ENCODE peak calls at places on chromosomes 2 and 18, in nine cellular contexts. One of them, this sample, is unnamed.

GRCh38 chr2:182355815-182356214 is 71.0 kb downstream of the PDE1A start:
- DNase-seq in IMR-90: peak; percentile 56
- DNase-seq in fibroblast of lung: no peak
- DNase-seq in suprapubic skin: no peak
- DNase-seq in thoracic aorta: no peak
- DNase-seq in Peyer's patch: no peak
- DNase-seq in CD8-positive, alpha-beta memory T cell: no peak
- DNase-seq in stomach: no peak
- DNase-seq in tibial nerve: no peak
- DNase-seq in this sample: no peak

GRCh38 chr2:28681216-28681981 is 70.2 kb upstream of the PPP1CB start:
- DNase-seq in IMR-90: peak; percentile 81
- DNase-seq in fibroblast of lung: peak; percentile 79
- DNase-seq in suprapubic skin: no peak
- DNase-seq in thoracic aorta: no peak
- DNase-seq in Peyer's patch: no peak
- DNase-seq in CD8-positive, alpha-beta memory T cell: peak; percentile 29
- DNase-seq in stomach: no peak
- DNase-seq in tibial nerve: no peak
- DNase-seq in this sample: no peak

GRCh38 chr2:1995987-1996386 is 251.7 kb upstream of the PXDN start:
- DNase-seq in IMR-90: no peak
- DNase-seq in fibroblast of lung: peak; percentile 90
- DNase-seq in suprapubic skin: no peak
- DNase-seq in thoracic aorta: no peak
- DNase-seq in Peyer's patch: no peak
- DNase-seq in CD8-positive, alpha-beta memory T cell: no peak
- DNase-seq in stomach: no peak
- DNase-seq in tibial nerve: no peak
- DNase-seq in this sample: peak; percentile 75

GRCh38 chr2:28620801-28621171 is 124.9 kb downstream of the PLB1 start:
- DNase-seq in IMR-90: no peak
- DNase-seq in fibroblast of lung: no peak
- DNase-seq in suprapubic skin: no peak
- DNase-seq in thoracic aorta: no peak
- DNase-seq in Peyer's patch: no peak
- DNase-seq in CD8-positive, alpha-beta memory T cell: no peak
- DNase-seq in stomach: no peak
- DNase-seq in tibial nerve: no peak
- DNase-seq in this sample: no peak

GRCh38 chr2:11505652-11506610 is 27.9 kb upstream of the GREB1 start:
- DNase-seq in IMR-90: no peak
- DNase-seq in fibroblast of lung: peak; percentile 34
- DNase-seq in suprapubic skin: no peak
- DNase-seq in thoracic aorta: no peak
- DNase-seq in Peyer's patch: no peak
- DNase-seq in CD8-positive, alpha-beta memory T cell: no peak
- DNase-seq in stomach: peak; percentile 34
- DNase-seq in tibial nerve: no peak
- DNase-seq in this sample: no peak

GRCh38 chr2:172082944-172083718 is 2.2 kb upstream of the DLX1 start:
- DNase-seq in IMR-90: no peak
- DNase-seq in fibroblast of lung: no peak
- DNase-seq in suprapubic skin: peak; percentile 79
- DNase-seq in thoracic aorta: no peak
- DNase-seq in Peyer's patch: no peak
- DNase-seq in CD8-positive, alpha-beta memory T cell: no peak
- DNase-seq in stomach: no peak
- DNase-seq in tibial nerve: no peak
- DNase-seq in this sample: no peak

GRCh38 chr2:110121052-110121334 is 5.4 kb upstream of the MALL start:
- DNase-seq in IMR-90: no peak
- DNase-seq in fibroblast of lung: no peak
- DNase-seq in suprapubic skin: no peak
- DNase-seq in thoracic aorta: no peak
- DNase-seq in Peyer's patch: no peak
- DNase-seq in CD8-positive, alpha-beta memory T cell: no peak
- DNase-seq in stomach: no peak
- DNase-seq in tibial nerve: no peak
- DNase-seq in this sample: no peak

GRCh38 chr2:235940330-235940729 is 227.9 kb downstream of the GBX2 start:
- DNase-seq in IMR-90: peak; percentile 97
- DNase-seq in fibroblast of lung: peak; percentile 99
- DNase-seq in suprapubic skin: peak; percentile 80
- DNase-seq in thoracic aorta: no peak
- DNase-seq in Peyer's patch: no peak
- DNase-seq in CD8-positive, alpha-beta memory T cell: no peak
- DNase-seq in stomach: no peak
- DNase-seq in tibial nerve: no peak
- DNase-seq in this sample: peak; percentile 93

GRCh38 chr2:54109848-54110247 is 5.6 kb upstream of the ACYP2 start:
- DNase-seq in IMR-90: no peak
- DNase-seq in fibroblast of lung: no peak
- DNase-seq in suprapubic skin: no peak
- DNase-seq in thoracic aorta: no peak
- DNase-seq in Peyer's patch: no peak
- DNase-seq in CD8-positive, alpha-beta memory T cell: no peak
- DNase-seq in stomach: no peak
- DNase-seq in tibial nerve: no peak
- DNase-seq in this sample: no peak

GRCh38 chr2:47041065-47041464 is 114.0 kb downstream of the STPG4 start:
- DNase-seq in IMR-90: no peak
- DNase-seq in fibroblast of lung: no peak
- DNase-seq in suprapubic skin: no peak
- DNase-seq in thoracic aorta: no peak
- DNase-seq in Peyer's patch: no peak
- DNase-seq in CD8-positive, alpha-beta memory T cell: no peak
- DNase-seq in stomach: no peak
- DNase-seq in tibial nerve: no peak
- DNase-seq in this sample: no peak

GRCh38 chr2:47043142-47043890 is 111.8 kb downstream of the STPG4 start:
- DNase-seq in IMR-90: peak; percentile 95
- DNase-seq in fibroblast of lung: peak; percentile 95
- DNase-seq in suprapubic skin: no peak
- DNase-seq in thoracic aorta: no peak
- DNase-seq in Peyer's patch: no peak
- DNase-seq in CD8-positive, alpha-beta memory T cell: no peak
- DNase-seq in stomach: no peak
- DNase-seq in tibial nerve: no peak
- DNase-seq in this sample: peak; percentile 95

GRCh38 chr2:47041891-47042684 is 113.0 kb downstream of the STPG4 start:
- DNase-seq in IMR-90: no peak
- DNase-seq in fibroblast of lung: no peak
- DNase-seq in suprapubic skin: no peak
- DNase-seq in thoracic aorta: no peak
- DNase-seq in Peyer's patch: no peak
- DNase-seq in CD8-positive, alpha-beta memory T cell: no peak
- DNase-seq in stomach: no peak
- DNase-seq in tibial nerve: no peak
- DNase-seq in this sample: no peak

GRCh38 chr2:47046271-47046670 is 108.8 kb downstream of the STPG4 start:
- DNase-seq in IMR-90: no peak
- DNase-seq in fibroblast of lung: no peak
- DNase-seq in suprapubic skin: no peak
- DNase-seq in thoracic aorta: no peak
- DNase-seq in Peyer's patch: no peak
- DNase-seq in CD8-positive, alpha-beta memory T cell: no peak
- DNase-seq in stomach: no peak
- DNase-seq in tibial nerve: no peak
- DNase-seq in this sample: peak; percentile 47

GRCh38 chr2:47043891-47044239 is 111.2 kb downstream of the STPG4 start:
- DNase-seq in IMR-90: no peak
- DNase-seq in fibroblast of lung: no peak
- DNase-seq in suprapubic skin: no peak
- DNase-seq in thoracic aorta: no peak
- DNase-seq in Peyer's patch: no peak
- DNase-seq in CD8-positive, alpha-beta memory T cell: no peak
- DNase-seq in stomach: no peak
- DNase-seq in tibial nerve: no peak
- DNase-seq in this sample: no peak
- H3K4me1 ChIP-seq in IMR-90: peaks cover 39% of the 10 kb centered on the region
- H3K4me1 ChIP-seq in fibroblast of lung: peaks cover 53% of the 10 kb centered on the region
- H3K4me1 ChIP-seq in suprapubic skin: peaks cover 50% of the 10 kb centered on the region
- H3K4me1 ChIP-seq in thoracic aorta: peaks cover 31% of the 10 kb centered on the region
- H3K4me1 ChIP-seq in Peyer's patch: no peaks in the 10 kb centered on the region
- H3K4me1 ChIP-seq in CD8-positive, alpha-beta memory T cell: no peaks in the 10 kb centered on the region
- H3K4me1 ChIP-seq in stomach: peaks cover 53% of the 10 kb centered on the region
- H3K4me1 ChIP-seq in tibial nerve: peaks cover 43% of the 10 kb centered on the region
- H3K4me1 ChIP-seq in this sample: peaks cover 45% of the 10 kb centered on the region

DNA sequence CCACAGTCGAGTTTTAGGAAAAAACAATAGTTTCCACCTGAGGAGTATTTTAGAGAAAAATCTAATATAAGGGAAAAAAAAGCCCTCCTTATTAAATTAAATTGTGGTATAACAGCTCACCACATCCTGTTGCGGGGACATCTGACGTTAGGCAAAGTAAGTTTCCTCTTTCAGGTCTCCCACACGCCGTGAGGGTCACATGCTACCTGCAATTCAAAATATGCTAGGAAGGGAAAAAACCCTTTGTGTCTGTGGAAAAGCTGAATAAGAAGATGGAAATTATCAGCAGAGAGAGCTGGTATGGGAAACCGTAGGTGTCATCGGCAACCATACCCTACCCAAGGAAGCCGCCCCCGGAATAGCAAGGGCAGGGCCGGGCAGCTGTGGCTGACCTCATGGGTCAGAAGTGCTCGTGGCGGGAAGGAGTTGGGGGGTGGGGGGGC is 128.0 kb downstream of the NFATC1 start:
- DNase-seq in IMR-90: no peak
- DNase-seq in fibroblast of lung: no peak
- DNase-seq in suprapubic skin: no peak
- DNase-seq in thoracic aorta: no peak
- DNase-seq in Peyer's patch: no peak
- DNase-seq in CD8-positive, alpha-beta memory T cell: peak; percentile 59
- DNase-seq in stomach: no peak
- DNase-seq in tibial nerve: no peak
- DNase-seq in this sample: no peak
- H3K4me3 ChIP-seq in IMR-90: no peak overlapping the region
- H3K4me3 ChIP-seq in fibroblast of lung: no peak overlapping the region
- H3K4me3 ChIP-seq in suprapubic skin: no peak overlapping the region
- H3K4me3 ChIP-seq in thoracic aorta: no peak overlapping the region
- H3K4me3 ChIP-seq in Peyer's patch: peak overlapping the region; percentile 25
- H3K4me3 ChIP-seq in CD8-positive, alpha-beta memory T cell: peak overlapping the region; percentile 75
- H3K4me3 ChIP-seq in stomach: no peak overlapping the region
- H3K4me3 ChIP-seq in tibial nerve: no peak overlapping the region
- H3K4me3 ChIP-seq in this sample: no peak overlapping the region

GRCh38 chr2:196275646-196276352 is 104.4 kb upstream of the STK17B start:
- DNase-seq in IMR-90: peak; percentile 59
- DNase-seq in fibroblast of lung: no peak
- DNase-seq in suprapubic skin: no peak
- DNase-seq in thoracic aorta: no peak
- DNase-seq in Peyer's patch: peak; percentile 60
- DNase-seq in CD8-positive, alpha-beta memory T cell: no peak
- DNase-seq in stomach: no peak
- DNase-seq in tibial nerve: no peak
- DNase-seq in this sample: no peak

GRCh38 chr2:196268538-196269338 is 97.4 kb upstream of the STK17B start:
- DNase-seq in IMR-90: peak; percentile 74
- DNase-seq in fibroblast of lung: no peak
- DNase-seq in suprapubic skin: no peak
- DNase-seq in thoracic aorta: no peak
- DNase-seq in Peyer's patch: no peak
- DNase-seq in CD8-positive, alpha-beta memory T cell: no peak
- DNase-seq in stomach: no peak
- DNase-seq in tibial nerve: no peak
- DNase-seq in this sample: peak; percentile 56

GRCh38 chr2:196274387-196274809 is 103.0 kb upstream of the STK17B start:
- DNase-seq in IMR-90: peak; percentile 56
- DNase-seq in fibroblast of lung: peak; percentile 61
- DNase-seq in suprapubic skin: no peak
- DNase-seq in thoracic aorta: no peak
- DNase-seq in Peyer's patch: no peak
- DNase-seq in CD8-positive, alpha-beta memory T cell: no peak
- DNase-seq in stomach: no peak
- DNase-seq in tibial nerve: no peak
- DNase-seq in this sample: peak; percentile 65

GRCh38 chr2:196268022-196268421 is 96.6 kb upstream of the STK17B start:
- DNase-seq in IMR-90: peak; percentile 48
- DNase-seq in fibroblast of lung: no peak
- DNase-seq in suprapubic skin: no peak
- DNase-seq in thoracic aorta: no peak
- DNase-seq in Peyer's patch: no peak
- DNase-seq in CD8-positive, alpha-beta memory T cell: no peak
- DNase-seq in stomach: no peak
- DNase-seq in tibial nerve: no peak
- DNase-seq in this sample: no peak

DNA sequence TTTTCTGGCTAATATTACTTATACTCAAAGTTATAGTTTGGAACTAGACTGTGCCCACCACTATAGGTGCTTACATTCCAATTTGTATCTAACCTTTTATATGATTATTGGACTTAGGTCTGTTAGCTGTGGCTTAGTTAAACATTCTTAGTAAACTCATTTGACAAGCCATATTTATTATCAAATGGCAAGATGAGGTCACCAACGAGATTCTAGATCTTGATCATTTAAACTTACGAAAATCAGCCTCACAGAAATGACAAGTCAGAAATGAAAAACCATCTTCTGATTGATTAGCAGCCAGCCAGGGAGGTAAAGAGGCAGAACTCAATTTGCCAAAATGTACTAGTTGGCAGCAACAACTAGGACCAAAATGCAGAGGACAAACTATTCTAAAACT is 100.4 kb upstream of the STK17B start:
- DNase-seq in IMR-90: no peak
- DNase-seq in fibroblast of lung: no peak
- DNase-seq in suprapubic skin: no peak
- DNase-seq in thoracic aorta: no peak
- DNase-seq in Peyer's patch: no peak
- DNase-seq in CD8-positive, alpha-beta memory T cell: no peak
- DNase-seq in stomach: no peak
- DNase-seq in tibial nerve: no peak
- DNase-seq in this sample: no peak
- H3K4me1 ChIP-seq in IMR-90: peaks cover 19% of the 10 kb centered on the region
- H3K4me1 ChIP-seq in fibroblast of lung: peaks cover 14% of the 10 kb centered on the region
- H3K4me1 ChIP-seq in suprapubic skin: peaks cover 50% of the 10 kb centered on the region
- H3K4me1 ChIP-seq in thoracic aorta: peaks cover 50% of the 10 kb centered on the region
- H3K4me1 ChIP-seq in Peyer's patch: peaks cover 5% of the 10 kb centered on the region
- H3K4me1 ChIP-seq in CD8-positive, alpha-beta memory T cell: peaks cover 68% of the 10 kb centered on the region
- H3K4me1 ChIP-seq in stomach: peaks cover 24% of the 10 kb centered on the region
- H3K4me1 ChIP-seq in tibial nerve: peaks cover 48% of the 10 kb centered on the region
- H3K4me1 ChIP-seq in this sample: peaks cover 63% of the 10 kb centered on the region

DNA sequence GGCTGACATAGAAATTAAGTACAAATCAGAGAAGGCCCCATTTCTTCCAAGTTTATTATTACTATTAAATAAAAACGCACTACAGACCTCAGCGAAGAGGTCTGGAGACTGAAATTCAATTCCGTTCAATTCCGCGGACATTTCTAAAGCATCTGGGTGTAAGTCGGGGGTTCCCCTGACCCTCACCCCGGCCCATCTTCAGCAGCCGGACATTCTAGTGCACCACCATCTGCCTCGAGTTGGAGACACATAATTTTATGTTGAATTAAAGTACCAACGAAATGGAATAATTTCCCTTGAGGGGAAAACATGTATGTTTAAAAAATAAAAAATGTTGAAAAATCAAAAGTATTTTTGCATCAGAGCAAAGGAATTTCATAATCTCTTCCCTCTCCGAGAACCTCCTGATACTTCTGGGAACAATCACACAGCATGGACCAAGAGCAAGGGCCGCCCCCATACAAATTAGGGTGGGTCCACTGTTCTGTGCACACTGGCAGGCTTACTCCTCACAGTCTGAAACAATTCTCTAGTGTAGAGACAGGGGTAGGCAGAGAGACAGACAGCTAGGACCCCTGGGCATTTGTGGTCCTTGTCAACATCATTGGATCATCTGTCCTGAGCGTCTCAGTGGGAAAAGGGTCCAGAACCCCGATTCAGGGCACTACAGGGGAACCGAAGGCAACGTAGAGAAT is 29.3 kb downstream of the MBP start:
- DNase-seq in IMR-90: peak; percentile 60
- DNase-seq in fibroblast of lung: peak; percentile 65
- DNase-seq in suprapubic skin: no peak
- DNase-seq in thoracic aorta: no peak
- DNase-seq in Peyer's patch: no peak
- DNase-seq in CD8-positive, alpha-beta memory T cell: no peak
- DNase-seq in stomach: no peak
- DNase-seq in tibial nerve: no peak
- DNase-seq in this sample: no peak
- H3K4me3 ChIP-seq in IMR-90: no peak overlapping the region
- H3K4me3 ChIP-seq in fibroblast of lung: no peak overlapping the region
- H3K4me3 ChIP-seq in suprapubic skin: no peak overlapping the region
- H3K4me3 ChIP-seq in thoracic aorta: no peak overlapping the region
- H3K4me3 ChIP-seq in Peyer's patch: no peak overlapping the region
- H3K4me3 ChIP-seq in CD8-positive, alpha-beta memory T cell: no peak overlapping the region
- H3K4me3 ChIP-seq in stomach: no peak overlapping the region
- H3K4me3 ChIP-seq in tibial nerve: no peak overlapping the region
- H3K4me3 ChIP-seq in this sample: no peak overlapping the region

This sample was measured in SJSA1.